ENCODE peak calls at places on chromosomes 3 and 15, in five cellular contexts. X is cardiac muscle cell, E is IMR-90, S is psoas muscle, Q is GM23248. T is an unnamed sample.
A peak's percentile ranks its signal among the peaks of the same experiment; 100 is the strongest.

GRCh38 chr3:57127849-57128566 is 37.1 kb downstream of the IL17RD start:
- DNase-seq in X (peak; percentile 41), E (no peak), S (no peak), Q (peak; percentile 87), T (no peak)

GRCh38 chr3:159080236-159080635 is 278.4 kb downstream of the MFSD1 start:
- DNase-seq in X (no peak), E (no peak), S (no peak), Q (no peak), T (no peak)

GRCh38 chr3:186283096-186283495 is 78.9 kb downstream of the DGKG start:
- DNase-seq in X (no peak), E (peak; percentile 34), S (no peak), Q (peak; percentile 26), T (no peak)

GRCh38 chr15:67991706-67992105 is 62.4 kb upstream of the PIAS1 start:
- DNase-seq in X (no peak), E (no peak), S (no peak), Q (no peak), T (no peak)

GRCh38 chr3:13268961-13269391 is 151.1 kb downstream of the NUP210 start:
- DNase-seq in X (no peak), E (no peak), S (no peak), Q (no peak), T (no peak)

GRCh38 chr3:23968467-23969184 is 23.5 kb downstream of the NR1D2 start:
- DNase-seq in X (peak; percentile 32), E (peak; percentile 51), S (no peak), Q (peak; percentile 75), T (peak; percentile 37)

GRCh38 chr3:160200328-160200727 is 24.9 kb upstream of the C3orf80 start:
- DNase-seq in X (peak; percentile 50), E (no peak), S (no peak), Q (no peak), T (no peak)

GRCh38 chr3:59600631-59601030 is 550.8 kb upstream of the CFAP20DC start:
- DNase-seq in X (no peak), E (no peak), S (no peak), Q (no peak), T (no peak)

GRCh38 chr15:36605626-36606263 is 26.3 kb downstream of the CDIN1 start:
- DNase-seq in X (no peak), E (no peak), S (no peak), Q (no peak), T (no peak)

GRCh38 chr15:67937153-67937761 is 97.4 kb upstream of the RNU6-1 start:
- DNase-seq in X (no peak), E (no peak), S (no peak), Q (no peak), T (no peak)

GRCh38 chr15:26628879-26629529 is 143.9 kb downstream of the GABRB3 start:
- DNase-seq in X (peak; percentile 22), E (peak; percentile 2), S (peak; percentile 52), Q (no peak), T (no peak)

GRCh38 chr3:175224051-175224450 is 364.9 kb downstream of the NAALADL2 start:
- DNase-seq in X (peak; percentile 14), E (no peak), S (no peak), Q (no peak), T (no peak)

GRCh38 chr15:81111018-81111417 is 23.1 kb upstream of the CFAP161 start:
- DNase-seq in X (no peak), E (no peak), S (no peak), Q (no peak), T (peak; percentile 69)

GRCh38 chr3:47716656-47717055 is 65.0 kb downstream of the SMARCC1 start:
- DNase-seq in X (peak; percentile 5), E (no peak), S (no peak), Q (no peak), T (no peak)

GRCh38 chr15:36161781-36162212 is 417.6 kb upstream of the CDIN1 start:
- DNase-seq in X (peak; percentile 85), E (no peak), S (no peak), Q (peak; percentile 52), T (no peak)

GRCh38 chr15:91853968-91854943 is 748 bp downstream of the SLCO3A1 start:
- DNase-seq in X (peak; percentile 39), E (no peak), S (peak; percentile 68), Q (peak; percentile 73), T (no peak)

GRCh38 chr15:88250826-88251225 is 5.7 kb downstream of the NTRK3 start:
- DNase-seq in X (no peak), E (no peak), S (no peak), Q (no peak), T (no peak)

GRCh38 chr3:56985460-56986327 is 74.8 kb upstream of the SPATA12 start:
- DNase-seq in X (peak; percentile 53), E (peak; percentile 38), S (no peak), Q (peak; percentile 71), T (no peak)

GRCh38 chr3:140953028-140953960 is 11.7 kb downstream of the SLC25A36 start:
- DNase-seq in X (peak; percentile 61), E (peak; percentile 81), S (no peak), Q (peak; percentile 66), T (no peak)

GRCh38 chr3:42098171-42098570 is 7.0 kb downstream of the TRAK1 start:
- DNase-seq in X (no peak), E (no peak), S (no peak), Q (no peak), T (no peak)

GRCh38 chr15:70659662-70660061 is 103.7 kb downstream of the UACA start:
- DNase-seq in X (no peak), E (no peak), S (no peak), Q (no peak), T (no peak)

GRCh38 chr3:13385373-13385965 is 34.7 kb downstream of the NUP210 start:
- DNase-seq in X (no peak), E (peak; percentile 37), S (no peak), Q (no peak), T (no peak)

GRCh38 chr3:28243424-28244106 is 2.1 kb downstream of the CMC1 start:
- DNase-seq in X (no peak), E (no peak), S (no peak), Q (no peak), T (no peak)

GRCh38 chr3:175655366-175655765 is 796.2 kb downstream of the NAALADL2 start:
- DNase-seq in X (peak; percentile 30), E (peak; percentile 17), S (no peak), Q (peak; percentile 14), T (no peak)

GRCh38 chr3:74845086-74845485 is 230.6 kb upstream of the CNTN3 start:
- DNase-seq in X (no peak), E (no peak), S (no peak), Q (peak; percentile 54), T (peak; percentile 39)

GRCh38 chr3:66276705-66277274 is 56.0 kb downstream of the SLC25A26 start:
- DNase-seq in X (peak; percentile 86), E (peak; percentile 85), S (no peak), Q (peak; percentile 82), T (peak; percentile 10)

GRCh38 chr3:66280304-66280703 is 59.5 kb downstream of the SLC25A26 start:
- DNase-seq in X (no peak), E (peak; percentile 31), S (no peak), Q (no peak), T (no peak)

GRCh38 chr3:66279168-66279567 is 58.4 kb downstream of the SLC25A26 start:
- DNase-seq in X (no peak), E (no peak), S (no peak), Q (no peak), T (no peak)
- H3K27ac ChIP-seq in X (no peak overlapping the region), E (no peak overlapping the region), S (no peak overlapping the region), Q (no peak overlapping the region), T (no peak overlapping the region)

GRCh38 chr3:177835008-177835407 is 637.7 kb upstream of the TBL1XR1 start:
- DNase-seq in X (peak; percentile 86), E (peak; percentile 94), S (no peak), Q (peak; percentile 82), T (peak; percentile 60)
- H3K27ac ChIP-seq in X (no peak overlapping the region), E (peak overlapping the region; percentile 15), S (no peak overlapping the region), Q (peak overlapping the region; percentile 54), T (peak overlapping the region; percentile 82)

DNA sequence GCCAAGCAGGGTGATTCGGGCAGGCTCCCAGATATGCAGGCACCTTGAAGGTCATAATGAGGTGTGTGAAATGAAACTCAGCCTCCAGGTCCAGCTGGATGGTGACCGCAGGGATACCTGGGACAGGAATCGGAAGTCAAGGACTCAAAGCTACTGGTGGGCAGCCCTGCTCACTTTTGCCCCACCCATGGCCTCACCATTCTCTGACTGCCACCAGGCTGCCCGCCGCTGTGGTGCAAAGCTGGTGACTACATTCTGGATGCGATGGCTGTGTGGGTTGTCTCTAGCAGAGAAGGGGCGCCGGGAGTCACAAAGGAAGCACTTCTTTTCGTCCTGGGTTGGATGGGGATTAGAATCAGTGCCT is 795 bp downstream of the LAMB2 start:
- DNase-seq in X (no peak), E (no peak), S (no peak), Q (peak; percentile 59), T (no peak)
- H3K27ac ChIP-seq in X (peak overlapping the region; percentile 98), E (peak overlapping the region; percentile 96), S (peak overlapping the region; percentile 76), Q (peak overlapping the region; percentile 76), T (peak overlapping the region; percentile 72)

DNA sequence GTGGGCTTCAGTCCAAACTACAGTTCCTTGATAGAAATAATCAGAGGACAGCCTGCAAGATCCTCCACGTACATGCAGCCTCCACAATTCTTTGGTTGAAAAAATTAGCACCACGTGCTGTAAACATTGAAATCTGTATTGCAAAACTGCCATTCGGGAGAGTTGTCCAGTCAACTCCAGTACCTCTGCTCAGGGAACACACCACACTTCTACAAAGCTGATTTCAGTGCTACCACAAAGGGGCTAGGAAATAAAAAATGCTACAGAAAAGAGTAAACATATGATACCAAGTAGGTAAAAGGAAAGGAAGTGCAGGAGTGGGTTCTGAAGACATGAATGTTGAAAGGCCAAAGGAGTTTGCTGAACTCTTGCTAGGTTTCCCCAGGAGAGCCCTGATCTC is 40.4 kb downstream of the GHSR start:
- DNase-seq in X (no peak), E (no peak), S (no peak), Q (no peak), T (no peak)
- H3K27ac ChIP-seq in X (no peak overlapping the region), E (no peak overlapping the region), S (no peak overlapping the region), Q (no peak overlapping the region), T (no peak overlapping the region)

GRCh38 chr15:42359990-42360389 is 689 bp downstream of the CAPN3 start:
- DNase-seq in X (no peak), E (no peak), S (peak; percentile 26), Q (no peak), T (no peak)
- H3K27ac ChIP-seq in X (peak overlapping the region; percentile 77), E (no peak overlapping the region), S (peak overlapping the region; percentile 97), Q (no peak overlapping the region), T (no peak overlapping the region)

GRCh38 chr3:107062310-107062709 is 314.9 kb upstream of the CCDC54 start:
- DNase-seq in X (peak; percentile 3), E (no peak), S (no peak), Q (no peak), T (no peak)

GRCh38 chr3:107063351-107063750 is 313.9 kb upstream of the CCDC54 start:
- DNase-seq in X (peak; percentile 25), E (peak; percentile 22), S (no peak), Q (peak; percentile 41), T (no peak)

GRCh38 chr3:107065094-107065861 is 312.0 kb upstream of the CCDC54 start:
- DNase-seq in X (peak; percentile 18), E (no peak), S (peak; percentile 15), Q (peak; percentile 49), T (no peak)

GRCh38 chr3:107062787-107063186 is 314.5 kb upstream of the CCDC54 start:
- DNase-seq in X (peak; percentile 34), E (no peak), S (no peak), Q (no peak), T (no peak)

GRCh38 chr3:107064445-107065060 is 312.7 kb upstream of the CCDC54 start:
- DNase-seq in X (peak; percentile 88), E (peak; percentile 78), S (peak; percentile 22), Q (peak; percentile 80), T (no peak)
- H3K27ac ChIP-seq in X (no peak overlapping the region), E (no peak overlapping the region), S (no peak overlapping the region), Q (peak overlapping the region; percentile 52), T (no peak overlapping the region)